ENCODE peak calls at places on chromosomes 16 and 17, in four cellular contexts. I is GM12878, A is K562, N is HepG2. U is an unnamed sample.

GRCh38 chr16:19882641-19883040 is 2.0 kb downstream of the GPRC5B start:
- DNase-seq in I (no peak), A (no peak), N (no peak), U (no peak)

GRCh38 chr17:62627219-62627903 is at the start of gene MRC2:
- DNase-seq in I (no peak), A (peak; percentile 75), N (no peak), U (peak; percentile 93)

GRCh38 chr17:63703556-63704258 is 3.8 kb upstream of the LIMD2 start:
- DNase-seq in I (no peak), A (no peak), N (no peak), U (no peak)

GRCh38 chr17:9217151-9218067 is 196.1 kb downstream of the NTN1 start:
- DNase-seq in I (no peak), A (no peak), N (peak; percentile 18), U (peak; percentile 63)

GRCh38 chr16:67211674-67212073 is 12.7 kb downstream of the ELMO3 start:
- DNase-seq in I (no peak), A (no peak), N (no peak), U (no peak)

GRCh38 chr17:7703584-7704574 is 1.1 kb upstream of the EFNB3 start:
- DNase-seq in I (no peak), A (peak; percentile 48), N (peak; percentile 18), U (peak; percentile 86)

GRCh38 chr16:49116873-49117272 is 164.8 kb downstream of the CBLN1 start:
- DNase-seq in I (no peak), A (no peak), N (no peak), U (no peak)

GRCh38 chr16:20388854-20389253 is 15.7 kb downstream of the PDILT start:
- DNase-seq in I (no peak), A (no peak), N (no peak), U (no peak)

GRCh38 chr16:546909-547770 is 13.1 kb upstream of the PRR35 start:
- DNase-seq in I (no peak), A (peak; percentile 59), N (no peak), U (peak; percentile 69)

GRCh38 chr16:62225675-62226074 is 189.4 kb upstream of the CDH8 start:
- DNase-seq in I (peak; percentile 24), A (peak; percentile 56), N (peak; percentile 76), U (peak; percentile 25)

GRCh38 chr17:1872976-1873375 is 43.2 kb downstream of the RPA1 start:
- DNase-seq in I (no peak), A (no peak), N (no peak), U (no peak)

GRCh38 chr17:77958716-77959215 is 263 bp downstream of the TNRC6C start:
- DNase-seq in I (no peak), A (no peak), N (no peak), U (no peak)

GRCh38 chr17:74971069-74971841 is 1.3 kb downstream of the HID1 start:
- DNase-seq in I (no peak), A (no peak), N (no peak), U (peak; percentile 91)
- H2AFZ ChIP-seq in I (no peak overlapping the region), A (no peak overlapping the region), N (no peak overlapping the region), U (no peak overlapping the region)

GRCh38 chr16:48087639-48088038 is 68.2 kb downstream of the ABCC12 start:
- DNase-seq in I (no peak), A (no peak), N (no peak), U (no peak)

GRCh38 chr16:48082516-48082915 is 73.3 kb downstream of the ABCC12 start:
- DNase-seq in I (no peak), A (no peak), N (no peak), U (no peak)

GRCh38 chr16:48086422-48086821 is 69.4 kb downstream of the ABCC12 start:
- DNase-seq in I (no peak), A (no peak), N (no peak), U (no peak)

GRCh38 chr16:48076455-48077012 is 79.3 kb downstream of the ABCC12 start:
- DNase-seq in I (no peak), A (no peak), N (peak; percentile 93), U (no peak)

DNA sequence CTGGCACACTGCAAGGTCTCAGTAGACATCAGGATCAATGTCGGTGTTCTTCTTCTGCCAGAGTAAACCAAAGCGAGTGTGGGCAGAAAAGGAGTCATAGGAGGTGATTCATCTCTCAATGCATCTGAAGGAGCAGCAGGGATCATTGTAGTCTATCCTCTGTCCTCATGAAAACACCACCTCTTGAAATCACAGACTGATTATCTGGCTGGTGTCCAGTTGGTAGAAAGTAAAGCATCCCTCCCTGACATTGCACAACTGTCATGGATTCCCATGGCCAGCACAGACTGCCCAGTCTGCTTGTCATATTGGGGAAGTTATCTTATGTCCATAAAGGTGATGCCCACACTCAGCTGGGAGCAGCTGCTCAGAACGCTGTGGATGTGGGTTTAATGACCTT is 74.1 kb downstream of the ABCC12 start:
- DNase-seq in I (no peak), A (no peak), N (no peak), U (no peak)
- TF ChIP-seq FOXM1 in I (no peak), A (no peak), N (no peak), U (no peak)

GRCh38 chr17:21171970-21172510 is 41.9 kb downstream of the TMEM11 start:
- DNase-seq in I (no peak), A (no peak), N (no peak), U (no peak)
- TF ChIP-seq JUND in I (no peak), A (no peak), N (no peak), U (no peak)

GRCh38 chr17:66373079-66373478 is 70.7 kb downstream of the PRKCA start:
- DNase-seq in I (no peak), A (no peak), N (no peak), U (no peak)

GRCh38 chr17:66373944-66374817 is 71.8 kb downstream of the PRKCA start:
- DNase-seq in I (no peak), A (peak; percentile 25), N (no peak), U (peak; percentile 77)

GRCh38 chr17:66371561-66371960 is 69.1 kb downstream of the PRKCA start:
- DNase-seq in I (no peak), A (no peak), N (no peak), U (no peak)

GRCh38 chr17:66369830-66370229 is 67.4 kb downstream of the PRKCA start:
- DNase-seq in I (no peak), A (no peak), N (peak; percentile 31), U (no peak)

DNA sequence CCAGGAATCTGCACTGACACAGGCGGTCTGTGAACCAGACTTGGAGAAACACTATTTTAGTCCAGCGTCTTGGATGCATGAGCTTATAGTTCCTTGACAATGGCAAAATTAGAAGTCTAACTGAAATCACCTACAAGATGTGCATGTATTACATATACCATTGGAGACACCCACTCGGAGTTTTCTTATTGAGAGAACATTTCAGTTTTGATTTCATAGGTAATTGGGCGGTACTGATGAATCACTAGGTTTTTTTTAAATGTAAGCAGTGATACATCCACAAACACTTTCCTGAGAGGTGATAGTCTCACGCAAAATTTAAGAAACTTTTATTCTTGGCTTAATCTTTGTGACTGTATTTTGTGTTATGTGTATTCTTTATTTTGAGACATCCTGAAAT is 69.8 kb downstream of the PRKCA start:
- DNase-seq in I (no peak), A (no peak), N (no peak), U (no peak)
- H2AFZ ChIP-seq in I (no peak overlapping the region), A (no peak overlapping the region), N (no peak overlapping the region), U (no peak overlapping the region)

GRCh38 chr17:29214215-29215146 is 32.2 kb upstream of the CRYBA1 start:
- DNase-seq in I (no peak), A (no peak), N (no peak), U (no peak)
- TF ChIP-seq FOXM1 in I (no peak), A (no peak), N (no peak), U (no peak)

GRCh38 chr17:27526603-27527002 is 70.4 kb downstream of the KSR1 start:
- DNase-seq in I (no peak), A (peak; percentile 70), N (no peak), U (no peak)

GRCh38 chr17:27532269-27533067 is 76.2 kb downstream of the KSR1 start:
- DNase-seq in I (no peak), A (no peak), N (peak; percentile 88), U (no peak)

GRCh38 chr17:27531469-27531948 is 75.3 kb downstream of the KSR1 start:
- DNase-seq in I (no peak), A (no peak), N (no peak), U (no peak)

GRCh38 chr17:27530791-27531391 is 74.6 kb downstream of the KSR1 start:
- DNase-seq in I (no peak), A (no peak), N (peak; percentile 34), U (no peak)

GRCh38 chr17:27529230-27529796 is 73.1 kb downstream of the KSR1 start:
- DNase-seq in I (no peak), A (peak; percentile 44), N (no peak), U (peak; percentile 52)
- TF ChIP-seq JUND in I (no peak), A (peak; percentile 93), N (no peak), U (no peak)